ENCODE peak calls at places on chromosomes 4 and X, in six cellular contexts. I, A, U, X, W and L are unnamed samples.

GRCh38 chr4:55348436-55348835 is 2.4 kb downstream of the SRD5A3 start:
- DNase-seq in I (no peak), A (no peak), U (no peak), X (no peak), W (no peak), L (no peak)

GRCh38 chrX:41009816-41010187 is 75.4 kb upstream of the USP9X start:
- DNase-seq in I (no peak), A (no peak), U (no peak), X (no peak), W (no peak), L (no peak)

GRCh38 chrX:78331708-78332107 is 4.3 kb upstream of the CYSLTR1 start:
- DNase-seq in I (no peak), A (no peak), U (no peak), X (no peak), W (no peak), L (no peak)

GRCh38 chr4:92101609-92102231 is 202.0 kb upstream of the GRID2 start:
- DNase-seq in I (no peak), A (no peak), U (no peak), X (no peak), W (no peak), L (no peak)

GRCh38 chr4:52824603-52825310 is 37.4 kb upstream of the RASL11B start:
- DNase-seq in I (no peak), A (peak; percentile 38), U (no peak), X (no peak), W (peak; percentile 61), L (peak; percentile 60)

GRCh38 chr4:113776679-113777078 is 15.1 kb upstream of the CAMK2D start:
- DNase-seq in I (no peak), A (no peak), U (peak; percentile 59), X (no peak), W (no peak), L (no peak)

GRCh38 chr4:94927696-94928095 is 169.9 kb downstream of the BMPR1B start:
- DNase-seq in I (no peak), A (no peak), U (no peak), X (no peak), W (no peak), L (no peak)

GRCh38 chrX:15496809-15497208 is 3.7 kb upstream of the PIR start:
- DNase-seq in I (no peak), A (no peak), U (no peak), X (no peak), W (no peak), L (no peak)

GRCh38 chr4:38621004-38621684 is 42.9 kb upstream of the KLF3 start:
- DNase-seq in I (peak; percentile 35), A (peak; percentile 67), U (peak; percentile 20), X (peak; percentile 88), W (no peak), L (no peak)

GRCh38 chr4:140305053-140305452 is 68.4 kb upstream of the SCOC start:
- DNase-seq in I (no peak), A (no peak), U (peak; percentile 7), X (peak; percentile 67), W (no peak), L (no peak)

GRCh38 chr4:87839309-87839946 is 6.7 kb downstream of the MEPE start:
- DNase-seq in I (no peak), A (no peak), U (no peak), X (no peak), W (peak; percentile 71), L (peak; percentile 9)

GRCh38 chr4:166012129-166013078 is 139.4 kb downstream of the TLL1 start:
- DNase-seq in I (no peak), A (no peak), U (no peak), X (no peak), W (no peak), L (no peak)

GRCh38 chrX:127947450-127947849 is 104.8 kb downstream of the ACTRT1 start:
- DNase-seq in I (no peak), A (no peak), U (no peak), X (no peak), W (no peak), L (no peak)

GRCh38 chr4:8435656-8436121 is 4.8 kb downstream of the ACOX3 start:
- DNase-seq in I (no peak), A (peak; percentile 36), U (no peak), X (no peak), W (no peak), L (peak; percentile 74)

GRCh38 chr4:77154074-77154473 is 2.9 kb upstream of the CCNG2 start:
- DNase-seq in I (no peak), A (no peak), U (no peak), X (no peak), W (no peak), L (no peak)

GRCh38 chrX:41705042-41705441 is 16.3 kb downstream of the GPR34 start:
- DNase-seq in I (no peak), A (no peak), U (no peak), X (no peak), W (no peak), L (no peak)

GRCh38 chrX:21940356-21940829 is at the start of gene SMS:
- DNase-seq in I (peak; percentile 70), A (peak; percentile 77), U (peak; percentile 70), X (peak; percentile 58), W (peak; percentile 85), L (peak; percentile 72)

GRCh38 chr4:86338521-86338920 is 21.3 kb downstream of the MAPK10 start:
- DNase-seq in I (no peak), A (no peak), U (no peak), X (no peak), W (no peak), L (no peak)

GRCh38 chrX:56564921-56565861 is 1.8 kb downstream of the UBQLN2 start:
- DNase-seq in I (no peak), A (no peak), U (no peak), X (no peak), W (no peak), L (peak; percentile 13)

GRCh38 chrX:56564182-56564885 is 907 bp downstream of the UBQLN2 start:
- DNase-seq in I (peak; percentile 14), A (no peak), U (peak; percentile 37), X (peak; percentile 3), W (peak; percentile 54), L (peak; percentile 10)

GRCh38 chrX:56563231-56564116 is at the start of gene UBQLN2:
- DNase-seq in I (peak; percentile 78), A (peak; percentile 82), U (peak; percentile 64), X (peak; percentile 79), W (peak; percentile 90), L (peak; percentile 82)
- TF ChIP-seq POLR2A in I (peak; percentile 84), A (no peak), U (peak; percentile 89), X (peak; percentile 74), W (peak; percentile 90), L (no peak)

GRCh38 chr4:183738081-183738673 is 79.1 kb downstream of the TRAPPC11 start:
- DNase-seq in I (no peak), A (no peak), U (no peak), X (no peak), W (no peak), L (no peak)
- TF ChIP-seq POLR2A in I (no peak), A (no peak), U (no peak), X (no peak), W (no peak), L (no peak)

GRCh38 chr4:145797278-145797677 is 117.3 kb downstream of the C4orf51 start:
- DNase-seq in I (no peak), A (no peak), U (no peak), X (no peak), W (no peak), L (no peak)
- TF ChIP-seq POLR2A in I (no peak), A (no peak), U (no peak), X (no peak), W (no peak), L (no peak)

GRCh38 chr4:83257811-83258210 is 26.8 kb downstream of the COQ2 start:
- DNase-seq in I (no peak), A (no peak), U (no peak), X (no peak), W (no peak), L (no peak)

GRCh38 chr4:83258463-83258862 is 26.1 kb downstream of the COQ2 start:
- DNase-seq in I (no peak), A (no peak), U (no peak), X (no peak), W (no peak), L (no peak)

GRCh38 chr4:83259586-83259985 is 25.0 kb downstream of the COQ2 start:
- DNase-seq in I (no peak), A (no peak), U (no peak), X (no peak), W (no peak), L (no peak)

GRCh38 chr4:83252782-83253405 is 31.7 kb downstream of the COQ2 start:
- DNase-seq in I (peak; percentile 40), A (peak; percentile 79), U (peak; percentile 79), X (peak; percentile 59), W (peak; percentile 72), L (peak; percentile 31)

GRCh38 chr4:83255584-83255983 is 29.0 kb downstream of the COQ2 start:
- DNase-seq in I (no peak), A (no peak), U (no peak), X (no peak), W (no peak), L (no peak)
- TF ChIP-seq POLR2A in I (no peak), A (no peak), U (no peak), X (no peak), W (no peak), L (no peak)